ENCODE peak calls at places on chromosomes 13 and 19, in four cellular contexts. Y is thyroid gland, S is tibial artery, H is DND-41. T is an unnamed sample.

GRCh38 chr19:35509861-35510625 is 3.4 kb downstream of the DMKN start:
- DNase-seq in Y (peak; percentile 95), H (peak; percentile 59), S (peak; percentile 49), T (peak; percentile 77)

GRCh38 chr13:31046711-31047279 is 114.3 kb downstream of the TEX26 start:
- DNase-seq in H (no peak), S (no peak), Y (peak; percentile 47), T (no peak)

GRCh38 chr19:5186293-5187050 is 154.1 kb downstream of the PTPRS start:
- DNase-seq in Y (no peak), H (no peak), S (no peak), T (no peak)

GRCh38 chr19:7063339-7063738 is 4.9 kb upstream of the MBD3L3 start:
- DNase-seq in S (no peak), Y (no peak), H (no peak), T (no peak)

GRCh38 chr19:2902590-2903218 is 2.0 kb downstream of the ZNF57 start:
- DNase-seq in H (no peak), Y (no peak), S (no peak), T (no peak)

GRCh38 chr13:66506031-66506777 is 723.9 kb downstream of the PCDH9 start:
- DNase-seq in H (no peak), Y (no peak), S (no peak), T (no peak)

GRCh38 chr19:31784631-31785237 is 435.5 kb upstream of the TSHZ3 start:
- DNase-seq in H (no peak), Y (no peak), S (no peak), T (no peak)

GRCh38 chr19:55795021-55795420 is 26.1 kb downstream of the RFPL4AL1 start:
- DNase-seq in Y (no peak), H (no peak), S (no peak), T (no peak)

GRCh38 chr19:5800361-5801270 is 4.3 kb upstream of the NRTN start:
- DNase-seq in H (no peak), S (no peak), Y (no peak), T (no peak)

GRCh38 chr13:23572836-23573235 is 2.6 kb downstream of the TNFRSF19 start:
- DNase-seq in S (no peak), Y (no peak), H (no peak), T (no peak)
- H3K4me3 ChIP-seq in S (no peak overlapping the region), Y (no peak overlapping the region), H (no peak overlapping the region), T (no peak overlapping the region)

GRCh38 chr19:17110599-17110966 is 35.0 kb downstream of the MYO9B start:
- DNase-seq in S (no peak), Y (no peak), H (no peak), T (no peak)

GRCh38 chr19:17109962-17110598 is 34.5 kb downstream of the MYO9B start:
- DNase-seq in H (no peak), Y (peak; percentile 10), S (peak; percentile 72), T (no peak)

GRCh38 chr19:17108453-17108784 is 32.8 kb downstream of the MYO9B start:
- DNase-seq in Y (no peak), H (no peak), S (no peak), T (no peak)

GRCh38 chr19:17107546-17108452 is 32.2 kb downstream of the MYO9B start:
- DNase-seq in S (peak; percentile 96), Y (peak; percentile 30), H (no peak), T (no peak)

GRCh38 chr19:17109300-17109699 is 33.7 kb downstream of the MYO9B start:
- DNase-seq in S (no peak), H (no peak), Y (no peak), T (no peak)
- H3K36me3 ChIP-seq in S (no peaks in the 10 kb centered on the region), H (peaks cover 84% of the 10 kb centered on the region), Y (no peaks in the 10 kb centered on the region), T (peaks cover 19% of the 10 kb centered on the region)

DNA sequence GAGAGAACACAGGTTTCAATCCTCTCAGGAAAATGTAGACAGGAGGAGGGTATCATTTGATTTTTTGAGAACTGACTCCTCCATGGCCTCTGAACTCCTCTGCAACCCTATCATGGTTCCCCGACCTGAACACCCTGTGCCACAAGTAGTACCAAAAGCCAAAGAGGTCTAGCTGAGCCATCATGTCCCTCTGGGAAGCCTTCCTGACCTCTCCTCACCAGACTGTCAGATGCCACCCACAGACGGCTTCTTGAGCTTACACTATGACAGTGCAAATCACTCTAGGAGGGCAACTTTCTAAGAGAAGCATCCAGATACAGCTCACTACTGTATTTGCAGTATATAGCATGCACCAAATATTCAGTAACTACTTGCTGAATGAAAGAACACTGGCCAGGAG is 3.7 kb downstream of the HNRNPL start:
- DNase-seq in H (no peak), S (no peak), Y (no peak), T (no peak)
- H3K4me1 ChIP-seq in H (peaks cover 56% of the 10 kb centered on the region), S (peaks cover 50% of the 10 kb centered on the region), Y (peaks cover 23% of the 10 kb centered on the region), T (peaks cover 79% of the 10 kb centered on the region)

GRCh38 chr13:106177146-106177545 is 358.3 kb downstream of the EFNB2 start:
- DNase-seq in S (no peak), H (no peak), Y (no peak), T (no peak)
- H3K4me3 ChIP-seq in S (no peak overlapping the region), H (no peak overlapping the region), Y (no peak overlapping the region), T (no peak overlapping the region)

GRCh38 chr13:113585828-113586355 is 1.3 kb downstream of the TFDP1 start:
- DNase-seq in S (peak; percentile 9), H (peak; percentile 4), Y (no peak), T (no peak)
- H3K36me3 ChIP-seq in S (no peaks in the 10 kb centered on the region), H (peaks cover 49% of the 10 kb centered on the region), Y (peaks cover 5% of the 10 kb centered on the region), T (peaks cover 5% of the 10 kb centered on the region)

GRCh38 chr19:16595097-16595496 is 22.9 kb upstream of the SLC35E1 start:
- DNase-seq in H (no peak), Y (no peak), S (no peak), T (no peak)

GRCh38 chr19:16594681-16595091 is 22.5 kb upstream of the SLC35E1 start:
- DNase-seq in Y (no peak), S (no peak), H (no peak), T (no peak)

GRCh38 chr19:16594131-16594586 is 21.9 kb upstream of the SLC35E1 start:
- DNase-seq in H (peak; percentile 23), Y (no peak), S (no peak), T (peak; percentile 28)

GRCh38 chr19:16591803-16592556 is 19.8 kb upstream of the SLC35E1 start:
- DNase-seq in S (no peak), Y (no peak), H (no peak), T (no peak)

DNA sequence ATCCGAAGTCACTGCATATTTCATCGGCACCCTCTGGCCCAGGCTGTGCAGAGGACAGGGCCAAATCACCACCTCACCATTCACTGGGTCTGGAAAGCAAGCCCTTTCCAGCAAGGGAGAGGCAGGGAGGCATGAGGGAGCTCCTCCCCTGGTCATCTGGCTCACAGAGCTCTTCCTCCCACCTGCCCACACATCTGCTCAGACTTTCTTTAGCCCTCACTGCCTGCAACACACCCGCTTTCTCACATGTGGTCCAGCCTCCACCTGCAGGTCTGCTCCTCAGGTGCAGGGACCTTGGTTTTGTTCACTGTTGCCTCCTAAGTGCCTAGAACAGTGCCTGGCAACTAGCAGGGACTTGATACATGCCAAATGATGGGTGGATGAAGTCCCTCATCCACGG is 21.0 kb upstream of the SLC35E1 start:
- DNase-seq in H (no peak), S (no peak), Y (no peak), T (no peak)
- H3K4me1 ChIP-seq in H (peaks cover 51% of the 10 kb centered on the region), S (peaks cover 28% of the 10 kb centered on the region), Y (peaks cover 57% of the 10 kb centered on the region), T (peaks cover 64% of the 10 kb centered on the region)